ENCODE peak calls at places on chromosomes 5 and 9, in six cellular contexts. One of them, this sample, is unnamed.

GRCh38 chr9:95783426-95783975 is 92.0 kb upstream of the ERCC6L2 start:
- DNase-seq in hepatocyte: no peak
- DNase-seq in endodermal cell: peak; percentile 48
- DNase-seq in cardiac fibroblast: peak; percentile 73
- DNase-seq in cardiac muscle cell: no peak
- DNase-seq in CD8-positive, alpha-beta T cell: no peak
- DNase-seq in this sample: peak; percentile 16

GRCh38 chr9:21801683-21802417 is 586 bp upstream of the MTAP start:
- DNase-seq in hepatocyte: peak; percentile 86
- DNase-seq in endodermal cell: peak; percentile 92
- DNase-seq in cardiac fibroblast: peak; percentile 88
- DNase-seq in cardiac muscle cell: peak; percentile 83
- DNase-seq in CD8-positive, alpha-beta T cell: no peak
- DNase-seq in this sample: peak; percentile 68

GRCh38 chr5:91219803-91220371 is 163.2 kb downstream of the ARRDC3 start:
- DNase-seq in hepatocyte: peak; percentile 24
- DNase-seq in endodermal cell: peak; percentile 73
- DNase-seq in cardiac fibroblast: peak; percentile 69
- DNase-seq in cardiac muscle cell: no peak
- DNase-seq in CD8-positive, alpha-beta T cell: peak; percentile 22
- DNase-seq in this sample: peak; percentile 5

GRCh38 chr5:164184158-164184557 is 678.7 kb downstream of the MAT2B start:
- DNase-seq in hepatocyte: no peak
- DNase-seq in endodermal cell: no peak
- DNase-seq in cardiac fibroblast: no peak
- DNase-seq in cardiac muscle cell: peak; percentile 57
- DNase-seq in CD8-positive, alpha-beta T cell: no peak
- DNase-seq in this sample: no peak

GRCh38 chr5:84478603-84479002 is 93.9 kb upstream of the EDIL3 start:
- DNase-seq in hepatocyte: no peak
- DNase-seq in endodermal cell: no peak
- DNase-seq in cardiac fibroblast: peak; percentile 21
- DNase-seq in cardiac muscle cell: no peak
- DNase-seq in CD8-positive, alpha-beta T cell: no peak
- DNase-seq in this sample: no peak

GRCh38 chr5:137651022-137651421 is 84.9 kb downstream of the KLHL3 start:
- DNase-seq in hepatocyte: no peak
- DNase-seq in endodermal cell: no peak
- DNase-seq in cardiac fibroblast: peak; percentile 58
- DNase-seq in cardiac muscle cell: no peak
- DNase-seq in CD8-positive, alpha-beta T cell: no peak
- DNase-seq in this sample: no peak

GRCh38 chr5:980941-981340 is 27.7 kb upstream of the NKD2 start:
- DNase-seq in hepatocyte: peak; percentile 23
- DNase-seq in endodermal cell: peak; percentile 23
- DNase-seq in cardiac fibroblast: peak; percentile 21
- DNase-seq in cardiac muscle cell: no peak
- DNase-seq in CD8-positive, alpha-beta T cell: no peak
- DNase-seq in this sample: peak; percentile 31

GRCh38 chr9:94928696-94929372 is 202.3 kb downstream of the AOPEP start:
- DNase-seq in hepatocyte: no peak
- DNase-seq in endodermal cell: no peak
- DNase-seq in cardiac fibroblast: no peak
- DNase-seq in cardiac muscle cell: no peak
- DNase-seq in CD8-positive, alpha-beta T cell: no peak
- DNase-seq in this sample: peak; percentile 65

GRCh38 chr9:97983524-97984187 is 515 bp downstream of the ANP32B start:
- DNase-seq in hepatocyte: peak; percentile 75
- DNase-seq in endodermal cell: peak; percentile 78
- DNase-seq in cardiac fibroblast: peak; percentile 54
- DNase-seq in cardiac muscle cell: peak; percentile 68
- DNase-seq in CD8-positive, alpha-beta T cell: peak; percentile 65
- DNase-seq in this sample: no peak

GRCh38 chr9:970310-971002 is 6.0 kb upstream of the DMRT3 start:
- DNase-seq in hepatocyte: no peak
- DNase-seq in endodermal cell: peak; percentile 89
- DNase-seq in cardiac fibroblast: no peak
- DNase-seq in cardiac muscle cell: peak; percentile 66
- DNase-seq in CD8-positive, alpha-beta T cell: no peak
- DNase-seq in this sample: no peak

GRCh38 chr5:102760815-102761214 is 5.7 kb downstream of the PAM start:
- DNase-seq in hepatocyte: no peak
- DNase-seq in endodermal cell: no peak
- DNase-seq in cardiac fibroblast: peak; percentile 23
- DNase-seq in cardiac muscle cell: no peak
- DNase-seq in CD8-positive, alpha-beta T cell: no peak
- DNase-seq in this sample: no peak

GRCh38 chr5:33206962-33207506 is 233.7 kb upstream of the TARS1 start:
- DNase-seq in hepatocyte: no peak
- DNase-seq in endodermal cell: no peak
- DNase-seq in cardiac fibroblast: no peak
- DNase-seq in cardiac muscle cell: no peak
- DNase-seq in CD8-positive, alpha-beta T cell: no peak
- DNase-seq in this sample: no peak

GRCh38 chr9:128454991-128455390 is 815 bp upstream of the ODF2 start:
- DNase-seq in hepatocyte: no peak
- DNase-seq in endodermal cell: no peak
- DNase-seq in cardiac fibroblast: no peak
- DNase-seq in cardiac muscle cell: no peak
- DNase-seq in CD8-positive, alpha-beta T cell: no peak
- DNase-seq in this sample: no peak

GRCh38 chr5:39158127-39158593 is 61.2 kb downstream of the FYB1 start:
- DNase-seq in hepatocyte: no peak
- DNase-seq in endodermal cell: no peak
- DNase-seq in cardiac fibroblast: peak; percentile 76
- DNase-seq in cardiac muscle cell: no peak
- DNase-seq in CD8-positive, alpha-beta T cell: no peak
- DNase-seq in this sample: no peak

GRCh38 chr5:61817472-61818326 is 485.6 kb downstream of the ZSWIM6 start:
- DNase-seq in hepatocyte: peak; percentile 76
- DNase-seq in endodermal cell: peak; percentile 78
- DNase-seq in cardiac fibroblast: peak; percentile 55
- DNase-seq in cardiac muscle cell: peak; percentile 50
- DNase-seq in CD8-positive, alpha-beta T cell: no peak
- DNase-seq in this sample: peak; percentile 34

GRCh38 chr5:77400645-77401044 is 91.5 kb downstream of the WDR41 start:
- DNase-seq in hepatocyte: no peak
- DNase-seq in endodermal cell: no peak
- DNase-seq in cardiac fibroblast: no peak
- DNase-seq in cardiac muscle cell: no peak
- DNase-seq in CD8-positive, alpha-beta T cell: no peak
- DNase-seq in this sample: no peak

GRCh38 chr5:15506146-15506545 is 6.2 kb downstream of the FBXL7 start:
- DNase-seq in hepatocyte: no peak
- DNase-seq in endodermal cell: no peak
- DNase-seq in cardiac fibroblast: no peak
- DNase-seq in cardiac muscle cell: no peak
- DNase-seq in CD8-positive, alpha-beta T cell: no peak
- DNase-seq in this sample: no peak

GRCh38 chr5:3740546-3741371 is 145.1 kb downstream of the IRX1 start:
- DNase-seq in hepatocyte: peak; percentile 48
- DNase-seq in endodermal cell: no peak
- DNase-seq in cardiac fibroblast: no peak
- DNase-seq in cardiac muscle cell: no peak
- DNase-seq in CD8-positive, alpha-beta T cell: no peak
- DNase-seq in this sample: peak; percentile 45

GRCh38 chr5:76958976-76959767 is 6.3 kb downstream of the CRHBP start:
- DNase-seq in hepatocyte: no peak
- DNase-seq in endodermal cell: no peak
- DNase-seq in cardiac fibroblast: peak; percentile 77
- DNase-seq in cardiac muscle cell: no peak
- DNase-seq in CD8-positive, alpha-beta T cell: no peak
- DNase-seq in this sample: peak; percentile 83

GRCh38 chr9:36268007-36268427 is 9.8 kb upstream of the GNE start:
- DNase-seq in hepatocyte: no peak
- DNase-seq in endodermal cell: no peak
- DNase-seq in cardiac fibroblast: peak; percentile 55
- DNase-seq in cardiac muscle cell: no peak
- DNase-seq in CD8-positive, alpha-beta T cell: no peak
- DNase-seq in this sample: no peak

GRCh38 chr5:138382347-138382746 is 29.9 kb downstream of the KDM3B start:
- DNase-seq in hepatocyte: no peak
- DNase-seq in endodermal cell: no peak
- DNase-seq in cardiac fibroblast: no peak
- DNase-seq in cardiac muscle cell: no peak
- DNase-seq in CD8-positive, alpha-beta T cell: no peak
- DNase-seq in this sample: no peak

GRCh38 chr5:102737161-102737560 is 17.9 kb upstream of the PAM start:
- DNase-seq in hepatocyte: no peak
- DNase-seq in endodermal cell: no peak
- DNase-seq in cardiac fibroblast: no peak
- DNase-seq in cardiac muscle cell: no peak
- DNase-seq in CD8-positive, alpha-beta T cell: no peak
- DNase-seq in this sample: no peak

GRCh38 chr5:180338001-180338707 is 15.0 kb downstream of the GFPT2 start:
- DNase-seq in hepatocyte: no peak
- DNase-seq in endodermal cell: no peak
- DNase-seq in cardiac fibroblast: peak; percentile 75
- DNase-seq in cardiac muscle cell: no peak
- DNase-seq in CD8-positive, alpha-beta T cell: no peak
- DNase-seq in this sample: no peak

GRCh38 chr9:124794902-124795491 is 18.1 kb downstream of the OLFML2A start:
- DNase-seq in hepatocyte: peak; percentile 56
- DNase-seq in endodermal cell: no peak
- DNase-seq in cardiac fibroblast: no peak
- DNase-seq in cardiac muscle cell: peak; percentile 25
- DNase-seq in CD8-positive, alpha-beta T cell: no peak
- DNase-seq in this sample: no peak
- TF ChIP-seq CTCF in hepatocyte: peak; percentile 21
- TF ChIP-seq CTCF in endodermal cell: peak; percentile 52
- TF ChIP-seq CTCF in cardiac fibroblast: no peak
- TF ChIP-seq CTCF in cardiac muscle cell: no peak
- TF ChIP-seq CTCF in CD8-positive, alpha-beta T cell: no peak
- TF ChIP-seq CTCF in this sample: no peak

DNA sequence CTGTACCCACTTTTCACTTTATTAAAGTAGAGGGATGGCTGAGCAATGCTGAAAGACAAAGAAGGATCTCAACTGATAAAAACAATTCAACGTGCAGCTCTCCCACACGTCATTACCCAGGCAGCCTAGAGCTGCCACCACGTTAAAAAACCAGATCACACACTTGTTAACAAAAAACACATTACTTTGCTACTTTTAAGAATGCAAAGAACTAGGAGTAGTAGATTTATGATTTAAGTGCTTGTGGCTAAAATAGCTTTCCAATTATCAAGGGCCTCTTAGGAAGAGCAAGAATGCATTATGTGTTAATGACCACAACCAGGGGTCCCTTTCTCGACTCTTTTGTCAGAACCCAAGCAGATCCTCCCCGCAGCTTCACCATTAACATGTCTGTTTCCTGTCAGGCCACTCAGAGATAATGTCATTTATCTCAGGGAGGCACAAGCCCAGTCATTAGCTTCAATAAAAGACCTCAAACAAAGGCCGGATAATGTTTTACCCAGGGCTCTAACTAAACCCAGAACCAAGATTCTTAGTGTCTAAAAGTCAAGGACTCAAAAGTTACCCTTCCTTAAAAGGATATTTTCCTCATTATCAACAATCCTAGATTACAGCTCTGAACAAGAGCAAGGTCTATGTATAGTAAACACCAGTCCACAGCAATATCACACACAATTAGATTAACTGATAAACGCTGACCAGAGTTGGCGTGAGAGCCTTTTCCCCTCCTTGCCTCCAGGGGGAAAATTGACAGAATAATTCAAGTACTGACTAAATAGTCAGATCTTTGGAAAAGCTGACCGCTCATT is 7.5 kb downstream of the ZNF608 start:
- DNase-seq in hepatocyte: peak; percentile 63
- DNase-seq in endodermal cell: peak; percentile 91
- DNase-seq in cardiac fibroblast: no peak
- DNase-seq in cardiac muscle cell: peak; percentile 55
- DNase-seq in CD8-positive, alpha-beta T cell: no peak
- DNase-seq in this sample: no peak
- H3K4me3 ChIP-seq in hepatocyte: no peak overlapping the region
- H3K4me3 ChIP-seq in endodermal cell: peak overlapping the region; percentile 95
- H3K4me3 ChIP-seq in cardiac fibroblast: no peak overlapping the region
- H3K4me3 ChIP-seq in cardiac muscle cell: peak overlapping the region; percentile 97
- H3K4me3 ChIP-seq in CD8-positive, alpha-beta T cell: no peak overlapping the region
- H3K4me3 ChIP-seq in this sample: no peak overlapping the region

GRCh38 chr5:72842816-72843215 is 26.4 kb downstream of the TNPO1 start:
- DNase-seq in hepatocyte: peak; percentile 27
- DNase-seq in endodermal cell: peak; percentile 59
- DNase-seq in cardiac fibroblast: peak; percentile 78
- DNase-seq in cardiac muscle cell: no peak
- DNase-seq in CD8-positive, alpha-beta T cell: no peak
- DNase-seq in this sample: no peak
- TF ChIP-seq CTCF in hepatocyte: peak; percentile 15
- TF ChIP-seq CTCF in endodermal cell: peak; percentile 48
- TF ChIP-seq CTCF in cardiac fibroblast: no peak
- TF ChIP-seq CTCF in cardiac muscle cell: no peak
- TF ChIP-seq CTCF in CD8-positive, alpha-beta T cell: no peak
- TF ChIP-seq CTCF in this sample: no peak

GRCh38 chr5:176414704-176415103 is 1.6 kb downstream of the CLTB start:
- DNase-seq in hepatocyte: no peak
- DNase-seq in endodermal cell: no peak
- DNase-seq in cardiac fibroblast: no peak
- DNase-seq in cardiac muscle cell: no peak
- DNase-seq in CD8-positive, alpha-beta T cell: no peak
- DNase-seq in this sample: no peak

GRCh38 chr5:176418251-176418650 is 1.9 kb upstream of the CLTB start:
- DNase-seq in hepatocyte: peak; percentile 76
- DNase-seq in endodermal cell: no peak
- DNase-seq in cardiac fibroblast: peak; percentile 24
- DNase-seq in cardiac muscle cell: no peak
- DNase-seq in CD8-positive, alpha-beta T cell: no peak
- DNase-seq in this sample: no peak

GRCh38 chr5:176415240-176416122 is 858 bp downstream of the CLTB start:
- DNase-seq in hepatocyte: peak; percentile 65
- DNase-seq in endodermal cell: peak; percentile 73
- DNase-seq in cardiac fibroblast: peak; percentile 69
- DNase-seq in cardiac muscle cell: peak; percentile 39
- DNase-seq in CD8-positive, alpha-beta T cell: no peak
- DNase-seq in this sample: no peak

GRCh38 chr5:176416965-176417364 is 626 bp upstream of the CLTB start:
- DNase-seq in hepatocyte: no peak
- DNase-seq in endodermal cell: no peak
- DNase-seq in cardiac fibroblast: no peak
- DNase-seq in cardiac muscle cell: no peak
- DNase-seq in CD8-positive, alpha-beta T cell: no peak
- DNase-seq in this sample: no peak

DNA sequence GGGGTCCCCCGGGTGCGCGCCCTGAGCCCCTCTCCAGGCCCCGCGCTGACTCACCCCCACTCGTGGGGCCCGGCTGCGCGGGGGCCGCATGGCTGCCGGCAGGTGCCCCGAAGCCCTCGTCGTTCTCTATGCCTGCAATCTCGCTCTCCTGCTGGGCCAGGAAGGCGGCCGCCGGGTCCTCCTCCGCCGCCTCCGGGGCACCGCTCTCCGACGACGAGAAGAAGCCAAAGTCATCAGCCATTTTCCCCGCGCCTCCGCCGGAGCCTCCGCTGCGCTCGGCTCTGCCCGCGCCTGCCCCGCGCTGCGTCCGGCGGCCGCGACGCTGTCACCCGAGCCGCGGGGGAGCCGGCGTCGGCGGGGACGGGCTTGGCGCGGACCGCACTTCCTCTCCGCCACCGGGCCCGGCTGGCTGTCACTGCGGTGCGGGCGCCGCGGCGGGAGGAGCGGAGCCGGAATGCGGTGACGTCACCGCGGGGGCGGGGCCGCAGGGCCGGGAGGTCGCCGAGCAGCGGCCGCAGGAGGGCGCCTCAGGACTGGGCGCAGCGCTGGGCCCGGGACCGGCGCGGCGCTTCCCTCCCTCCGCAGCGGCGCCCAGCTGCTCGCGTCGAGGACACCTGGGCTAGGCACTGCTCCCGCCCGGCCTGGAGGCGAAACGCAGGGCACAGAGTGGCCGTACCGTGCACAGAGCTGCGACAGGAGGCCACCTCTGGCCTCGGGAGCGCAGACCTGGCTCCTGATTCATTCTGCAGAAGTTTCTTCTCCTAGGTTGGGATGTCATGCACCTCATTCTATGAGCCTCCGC is at the start of gene CLTB:
- DNase-seq in hepatocyte: peak; percentile 97
- DNase-seq in endodermal cell: peak; percentile 96
- DNase-seq in cardiac fibroblast: peak; percentile 80
- DNase-seq in cardiac muscle cell: peak; percentile 95
- DNase-seq in CD8-positive, alpha-beta T cell: peak; percentile 95
- DNase-seq in this sample: peak; percentile 24
- H3K4me3 ChIP-seq in hepatocyte: peak within 1 kb of the TSS; percentile 98
- H3K4me3 ChIP-seq in endodermal cell: peak within 1 kb of the TSS; percentile 95
- H3K4me3 ChIP-seq in cardiac fibroblast: peak within 1 kb of the TSS; percentile 86
- H3K4me3 ChIP-seq in cardiac muscle cell: peak within 1 kb of the TSS; percentile 90
- H3K4me3 ChIP-seq in CD8-positive, alpha-beta T cell: peak within 1 kb of the TSS; percentile 89
- H3K4me3 ChIP-seq in this sample: peak within 1 kb of the TSS; percentile 81